ENCODE peak calls at places on chromosomes 12 and 14, in eight cellular contexts. One of them, this sample, is unnamed.

GRCh38 chr12:52052471-52053186 is 1.4 kb downstream of the NR4A1 start:
- DNase-seq in upper lobe of right lung: no peak
- DNase-seq in lung: no peak
- DNase-seq in coronary artery: peak; percentile 79
- DNase-seq in mesenchymal stem cell: no peak
- DNase-seq in A673: no peak
- DNase-seq in mesendoderm: peak; percentile 17
- DNase-seq in PC-9: peak; percentile 47
- DNase-seq in this sample: no peak

GRCh38 chr14:80269338-80269935 is 58.1 kb upstream of the DIO2 start:
- DNase-seq in upper lobe of right lung: no peak
- DNase-seq in lung: no peak
- DNase-seq in coronary artery: no peak
- DNase-seq in mesenchymal stem cell: peak; percentile 51
- DNase-seq in A673: no peak
- DNase-seq in mesendoderm: no peak
- DNase-seq in PC-9: no peak
- DNase-seq in this sample: peak; percentile 18

GRCh38 chr14:103315368-103315911 is 18.6 kb upstream of the EIF5 start:
- DNase-seq in upper lobe of right lung: no peak
- DNase-seq in lung: peak; percentile 54
- DNase-seq in coronary artery: no peak
- DNase-seq in mesenchymal stem cell: peak; percentile 77
- DNase-seq in A673: no peak
- DNase-seq in mesendoderm: no peak
- DNase-seq in PC-9: no peak
- DNase-seq in this sample: peak; percentile 30

GRCh38 chr12:87406926-87407325 is 622.3 kb downstream of the C12orf50 start:
- DNase-seq in upper lobe of right lung: no peak
- DNase-seq in lung: no peak
- DNase-seq in coronary artery: no peak
- DNase-seq in mesenchymal stem cell: no peak
- DNase-seq in A673: no peak
- DNase-seq in mesendoderm: no peak
- DNase-seq in PC-9: no peak
- DNase-seq in this sample: no peak

GRCh38 chr14:31421200-31421599 is 850 bp upstream of the HEATR5A start:
- DNase-seq in upper lobe of right lung: no peak
- DNase-seq in lung: no peak
- DNase-seq in coronary artery: no peak
- DNase-seq in mesenchymal stem cell: no peak
- DNase-seq in A673: no peak
- DNase-seq in mesendoderm: no peak
- DNase-seq in PC-9: no peak
- DNase-seq in this sample: no peak

GRCh38 chr14:74610199-74610865 is 1.7 kb downstream of the LTBP2 start:
- DNase-seq in upper lobe of right lung: no peak
- DNase-seq in lung: no peak
- DNase-seq in coronary artery: no peak
- DNase-seq in mesenchymal stem cell: no peak
- DNase-seq in A673: no peak
- DNase-seq in mesendoderm: no peak
- DNase-seq in PC-9: no peak
- DNase-seq in this sample: no peak

GRCh38 chr12:131896811-131897270 is 2.4 kb downstream of the ULK1 start:
- DNase-seq in upper lobe of right lung: no peak
- DNase-seq in lung: no peak
- DNase-seq in coronary artery: no peak
- DNase-seq in mesenchymal stem cell: no peak
- DNase-seq in A673: no peak
- DNase-seq in mesendoderm: no peak
- DNase-seq in PC-9: no peak
- DNase-seq in this sample: peak; percentile 52

GRCh38 chr14:53368714-53369191 is 215.6 kb upstream of the DDHD1 start:
- DNase-seq in upper lobe of right lung: no peak
- DNase-seq in lung: no peak
- DNase-seq in coronary artery: no peak
- DNase-seq in mesenchymal stem cell: peak; percentile 87
- DNase-seq in A673: no peak
- DNase-seq in mesendoderm: no peak
- DNase-seq in PC-9: no peak
- DNase-seq in this sample: peak; percentile 63

GRCh38 chr12:77577756-77578155 is 252.9 kb upstream of the NAV3 start:
- DNase-seq in upper lobe of right lung: no peak
- DNase-seq in lung: no peak
- DNase-seq in coronary artery: no peak
- DNase-seq in mesenchymal stem cell: no peak
- DNase-seq in A673: no peak
- DNase-seq in mesendoderm: no peak
- DNase-seq in PC-9: no peak
- DNase-seq in this sample: no peak

GRCh38 chr12:15883536-15883935 is 1.3 kb downstream of the STRAP start:
- DNase-seq in upper lobe of right lung: no peak
- DNase-seq in lung: no peak
- DNase-seq in coronary artery: no peak
- DNase-seq in mesenchymal stem cell: peak; percentile 27
- DNase-seq in A673: no peak
- DNase-seq in mesendoderm: no peak
- DNase-seq in PC-9: no peak
- DNase-seq in this sample: no peak

GRCh38 chr12:80041691-80042090 is 57.6 kb upstream of the OTOGL start:
- DNase-seq in upper lobe of right lung: no peak
- DNase-seq in lung: no peak
- DNase-seq in coronary artery: no peak
- DNase-seq in mesenchymal stem cell: peak; percentile 68
- DNase-seq in A673: peak; percentile 15
- DNase-seq in mesendoderm: no peak
- DNase-seq in PC-9: no peak
- DNase-seq in this sample: no peak

GRCh38 chr14:31024577-31025334 is 693 bp upstream of the AP4S1 start:
- DNase-seq in upper lobe of right lung: no peak
- DNase-seq in lung: no peak
- DNase-seq in coronary artery: no peak
- DNase-seq in mesenchymal stem cell: peak; percentile 47
- DNase-seq in A673: no peak
- DNase-seq in mesendoderm: no peak
- DNase-seq in PC-9: no peak
- DNase-seq in this sample: no peak

GRCh38 chr14:53108292-53108937 is 44.7 kb downstream of the DDHD1 start:
- DNase-seq in upper lobe of right lung: no peak
- DNase-seq in lung: no peak
- DNase-seq in coronary artery: no peak
- DNase-seq in mesenchymal stem cell: peak; percentile 9
- DNase-seq in A673: no peak
- DNase-seq in mesendoderm: no peak
- DNase-seq in PC-9: no peak
- DNase-seq in this sample: no peak

GRCh38 chr14:103144085-103144484 is 20.8 kb downstream of the TNFAIP2 start:
- DNase-seq in upper lobe of right lung: no peak
- DNase-seq in lung: no peak
- DNase-seq in coronary artery: no peak
- DNase-seq in mesenchymal stem cell: peak; percentile 69
- DNase-seq in A673: no peak
- DNase-seq in mesendoderm: no peak
- DNase-seq in PC-9: peak; percentile 77
- DNase-seq in this sample: peak; percentile 10

GRCh38 chr14:63611078-63611477 is 30.6 kb downstream of the WDR89 start:
- DNase-seq in upper lobe of right lung: no peak
- DNase-seq in lung: peak; percentile 38
- DNase-seq in coronary artery: no peak
- DNase-seq in mesenchymal stem cell: no peak
- DNase-seq in A673: no peak
- DNase-seq in mesendoderm: no peak
- DNase-seq in PC-9: no peak
- DNase-seq in this sample: no peak

GRCh38 chr12:2376855-2377657 is 324.3 kb downstream of the CACNA1C start:
- DNase-seq in upper lobe of right lung: no peak
- DNase-seq in lung: no peak
- DNase-seq in coronary artery: no peak
- DNase-seq in mesenchymal stem cell: no peak
- DNase-seq in A673: peak; percentile 81
- DNase-seq in mesendoderm: peak; percentile 87
- DNase-seq in PC-9: no peak
- DNase-seq in this sample: no peak

GRCh38 chr12:53097564-53098353 is at the start of gene IGFBP6:
- DNase-seq in upper lobe of right lung: peak; percentile 83
- DNase-seq in lung: no peak
- DNase-seq in coronary artery: no peak
- DNase-seq in mesenchymal stem cell: peak; percentile 56
- DNase-seq in A673: peak; percentile 71
- DNase-seq in mesendoderm: peak; percentile 66
- DNase-seq in PC-9: peak; percentile 65
- DNase-seq in this sample: no peak

GRCh38 chr14:46344327-46344937 is 307.1 kb downstream of the RPL10L start:
- DNase-seq in upper lobe of right lung: no peak
- DNase-seq in lung: no peak
- DNase-seq in coronary artery: no peak
- DNase-seq in mesenchymal stem cell: peak; percentile 52
- DNase-seq in A673: peak; percentile 44
- DNase-seq in mesendoderm: peak; percentile 69
- DNase-seq in PC-9: peak; percentile 1
- DNase-seq in this sample: no peak

DNA sequence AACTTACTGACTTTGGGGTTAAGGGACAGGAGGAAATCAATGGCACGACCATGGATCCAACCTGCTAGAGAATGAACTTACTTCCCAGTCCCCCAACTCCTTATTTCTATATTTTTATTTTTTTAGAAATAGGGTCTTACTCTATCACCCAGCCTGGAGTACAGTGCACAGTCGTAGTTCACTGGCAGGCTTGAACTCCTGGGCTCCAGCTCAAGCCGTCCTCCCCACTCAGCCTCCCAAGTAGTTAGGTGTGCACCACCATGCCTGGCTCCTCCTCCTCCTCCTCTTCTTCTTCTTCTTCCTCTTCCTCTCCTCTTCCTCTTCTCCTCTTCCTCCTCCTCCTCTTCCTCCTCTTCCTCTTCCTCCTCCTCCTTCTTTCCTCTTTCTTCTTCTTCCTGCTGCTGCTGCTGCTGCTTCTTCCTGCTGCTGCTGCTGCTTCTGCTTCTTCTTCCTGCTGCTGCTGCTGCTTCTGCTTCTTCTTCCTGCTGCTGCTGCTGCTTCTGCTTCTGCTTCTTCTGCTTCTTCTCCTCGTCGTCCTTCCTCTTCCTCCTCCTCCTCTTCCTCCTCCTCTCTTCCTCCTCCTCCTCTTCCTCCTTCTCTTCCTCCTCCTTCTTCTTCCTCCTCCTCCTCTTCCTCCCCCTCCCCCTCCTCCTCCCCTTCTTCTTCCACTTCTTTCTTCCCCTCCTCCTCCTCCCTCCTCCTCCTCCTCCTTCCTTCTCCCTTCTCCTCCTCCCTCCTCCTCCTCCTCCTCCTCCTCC is 390.1 kb upstream of the RGS6 start:
- DNase-seq in upper lobe of right lung: no peak
- DNase-seq in lung: no peak
- DNase-seq in coronary artery: no peak
- DNase-seq in mesenchymal stem cell: no peak
- DNase-seq in A673: no peak
- DNase-seq in mesendoderm: no peak
- DNase-seq in PC-9: no peak
- DNase-seq in this sample: no peak
- H3K27ac ChIP-seq in upper lobe of right lung: no peak overlapping the region
- H3K27ac ChIP-seq in lung: no peak overlapping the region
- H3K27ac ChIP-seq in coronary artery: no peak overlapping the region
- H3K27ac ChIP-seq in mesenchymal stem cell: no peak overlapping the region
- H3K27ac ChIP-seq in A673: no peak overlapping the region
- H3K27ac ChIP-seq in mesendoderm: no peak overlapping the region
- H3K27ac ChIP-seq in PC-9: no peak overlapping the region
- H3K27ac ChIP-seq in this sample: no peak overlapping the region

DNA sequence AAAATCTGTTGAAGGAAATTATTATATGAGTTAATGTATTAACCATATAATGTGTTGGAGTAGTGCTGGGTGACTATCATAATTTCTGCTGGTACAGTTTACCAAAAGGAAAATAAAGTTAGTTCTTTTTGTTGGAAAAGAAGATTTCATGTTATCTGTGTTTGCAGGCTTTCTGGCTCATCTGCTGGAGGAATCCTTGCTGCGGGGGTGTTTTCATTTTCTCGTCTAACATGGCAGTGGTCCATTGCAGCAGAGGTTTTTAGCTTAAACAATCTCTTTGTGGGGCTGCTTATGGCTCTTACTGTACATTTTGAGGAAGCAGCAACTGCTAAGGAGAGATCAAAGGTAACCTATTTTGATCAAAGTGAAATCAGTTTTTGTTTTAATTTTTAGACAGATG is 24.1 kb downstream of the TMEM260 start:
- DNase-seq in upper lobe of right lung: no peak
- DNase-seq in lung: no peak
- DNase-seq in coronary artery: no peak
- DNase-seq in mesenchymal stem cell: no peak
- DNase-seq in A673: no peak
- DNase-seq in mesendoderm: no peak
- DNase-seq in PC-9: no peak
- DNase-seq in this sample: no peak
- H3K4me3 ChIP-seq in upper lobe of right lung: no peak overlapping the region
- H3K4me3 ChIP-seq in lung: no peak overlapping the region
- H3K4me3 ChIP-seq in coronary artery: no peak overlapping the region
- H3K4me3 ChIP-seq in mesenchymal stem cell: no peak overlapping the region
- H3K4me3 ChIP-seq in A673: no peak overlapping the region
- H3K4me3 ChIP-seq in mesendoderm: no peak overlapping the region
- H3K4me3 ChIP-seq in PC-9: no peak overlapping the region
- H3K4me3 ChIP-seq in this sample: no peak overlapping the region

GRCh38 chr12:42196728-42197603 is 41.1 kb downstream of the YAF2 start:
- DNase-seq in upper lobe of right lung: no peak
- DNase-seq in lung: no peak
- DNase-seq in coronary artery: no peak
- DNase-seq in mesenchymal stem cell: no peak
- DNase-seq in A673: no peak
- DNase-seq in mesendoderm: no peak
- DNase-seq in PC-9: no peak
- DNase-seq in this sample: no peak
- H3K27ac ChIP-seq in upper lobe of right lung: no peak overlapping the region
- H3K27ac ChIP-seq in lung: no peak overlapping the region
- H3K27ac ChIP-seq in coronary artery: no peak overlapping the region
- H3K27ac ChIP-seq in mesenchymal stem cell: no peak overlapping the region
- H3K27ac ChIP-seq in A673: no peak overlapping the region
- H3K27ac ChIP-seq in mesendoderm: no peak overlapping the region
- H3K27ac ChIP-seq in PC-9: no peak overlapping the region
- H3K27ac ChIP-seq in this sample: no peak overlapping the region

DNA sequence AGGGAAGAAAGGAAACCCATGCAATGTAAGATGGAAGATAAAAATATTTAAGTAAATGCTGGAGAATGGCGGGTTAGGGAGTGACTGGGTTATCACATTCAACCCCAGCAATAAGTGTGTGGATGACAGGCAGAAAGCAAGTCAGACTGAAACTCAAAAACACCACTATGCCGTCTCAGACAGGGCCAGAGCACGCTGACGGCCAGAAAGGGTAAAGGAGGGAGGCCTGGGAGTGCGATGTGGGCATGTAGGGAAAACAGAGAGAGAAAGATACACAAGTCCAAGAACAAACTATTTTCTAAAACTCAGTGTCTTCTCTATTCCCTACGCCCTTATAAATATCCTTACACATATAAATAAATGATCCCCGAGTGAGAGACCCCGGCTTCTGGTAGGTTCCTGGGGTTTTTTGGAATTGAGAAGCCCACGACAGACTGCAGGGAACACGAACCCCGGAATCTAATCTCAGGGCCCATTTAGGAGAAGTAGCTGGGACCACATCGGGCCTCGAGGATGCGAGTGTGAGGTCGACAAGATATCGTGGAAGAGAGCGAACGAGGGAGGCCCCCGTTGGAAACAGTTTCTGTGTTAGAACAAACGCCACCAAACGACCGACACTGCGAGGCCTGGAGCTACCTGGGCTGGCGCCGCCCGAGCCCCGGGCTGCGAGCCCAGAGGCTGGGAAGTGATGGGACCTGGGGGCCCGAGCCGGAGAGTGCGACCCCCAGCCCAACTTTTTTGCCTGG is 744 bp upstream of the OTX2 start:
- DNase-seq in upper lobe of right lung: no peak
- DNase-seq in lung: no peak
- DNase-seq in coronary artery: no peak
- DNase-seq in mesenchymal stem cell: no peak
- DNase-seq in A673: peak; percentile 52
- DNase-seq in mesendoderm: peak; percentile 65
- DNase-seq in PC-9: no peak
- DNase-seq in this sample: no peak
- H3K4me3 ChIP-seq in upper lobe of right lung: no peak overlapping the region
- H3K4me3 ChIP-seq in lung: no peak overlapping the region
- H3K4me3 ChIP-seq in coronary artery: no peak overlapping the region
- H3K4me3 ChIP-seq in mesenchymal stem cell: no peak overlapping the region
- H3K4me3 ChIP-seq in A673: peak overlapping the region; percentile 71
- H3K4me3 ChIP-seq in mesendoderm: no peak overlapping the region
- H3K4me3 ChIP-seq in PC-9: no peak overlapping the region
- H3K4me3 ChIP-seq in this sample: no peak overlapping the region

This sample was measured in AG04450.